ENCODE peak calls at places on chromosomes 7 and 10, in nine cellular contexts. G is NCI-H1105; M is stimulated activated CD8-positive, alpha-beta memory T cell treated with anti-CD3 and anti-CD28 coated beads, Interleukin-12 subunit alpha, Interleukin-12 subunit beta, amount 100 ng/mL, for 1 hour; L is stimulated activated CD4-positive, alpha-beta T cell treated with anti-CD3 and anti-CD28 coated beads, Interleukin-1b, Interleukin-23, amount 100 ng/mL, for 24 hours; N is foreskin fibroblast; A is left ventricle myocardium superior; C is renal cortical epithelial cell; P is left cardiac atrium; K is GM10248. S is an unnamed sample.

GRCh38 chr7:51029586-51030230 is 247.0 kb upstream of the GRB10 start:
- DNase-seq in G (no peak), M (no peak), L (no peak), N (peak; percentile 83), A (no peak), C (peak; percentile 66), P (no peak), K (no peak), S (no peak)

GRCh38 chr10:90842710-90843109 is 15.1 kb downstream of the HTR7 start:
- DNase-seq in G (no peak), M (no peak), L (no peak), N (no peak), A (no peak), C (no peak), P (no peak), K (no peak), S (no peak)

GRCh38 chr10:43573250-43574034 is 974 bp downstream of the ZNF239 start:
- DNase-seq in G (no peak), M (no peak), L (no peak), N (peak; percentile 26), A (no peak), C (no peak), P (no peak), K (no peak), S (no peak)

GRCh38 chr7:117322741-117323584 is at the start of gene WNT2:
- DNase-seq in G (peak; percentile 8), M (no peak), L (no peak), N (peak; percentile 12), A (no peak), C (no peak), P (no peak), K (no peak), S (no peak)

GRCh38 chr7:151923097-151923876 is 33.0 kb upstream of the GALNTL5 start:
- DNase-seq in G (no peak), M (no peak), L (no peak), N (no peak), A (no peak), C (no peak), P (no peak), K (no peak), S (no peak)

GRCh38 chr7:28093617-28094232 is 86.9 kb downstream of the JAZF1 start:
- DNase-seq in G (peak; percentile 79), M (peak; percentile 21), L (peak; percentile 32), N (peak; percentile 52), A (peak; percentile 75), C (peak; percentile 46), P (peak; percentile 68), K (peak; percentile 29), S (peak; percentile 79)

GRCh38 chr10:128843972-128844371 is 623.1 kb upstream of the MGMT start:
- DNase-seq in G (peak; percentile 20), M (no peak), L (no peak), N (no peak), A (no peak), C (peak; percentile 15), P (no peak), K (no peak), S (no peak)

GRCh38 chr10:123993534-123994416 is 99.6 kb downstream of the CHST15 start:
- DNase-seq in G (no peak), M (no peak), L (no peak), N (no peak), A (no peak), C (no peak), P (no peak), K (peak; percentile 14), S (no peak)

GRCh38 chr7:21425290-21425689 is 2.6 kb upstream of the SP4 start:
- DNase-seq in G (no peak), M (no peak), L (no peak), N (no peak), A (no peak), C (no peak), P (no peak), K (no peak), S (no peak)

GRCh38 chr10:21208666-21209316 is 311.7 kb upstream of the NEBL start:
- DNase-seq in G (no peak), M (no peak), L (no peak), N (no peak), A (no peak), C (peak; percentile 5), P (no peak), K (no peak), S (no peak)

GRCh38 chr10:15877836-15878576 is 17.7 kb upstream of the MINDY3 start:
- DNase-seq in G (no peak), M (no peak), L (no peak), N (no peak), A (no peak), C (no peak), P (no peak), K (no peak), S (no peak)

GRCh38 chr10:52486840-52487611 is 172.9 kb downstream of the DKK1 start:
- DNase-seq in G (no peak), M (no peak), L (no peak), N (peak; percentile 89), A (no peak), C (peak; percentile 85), P (no peak), K (no peak), S (no peak)

GRCh38 chr10:71473671-71474599 is 77.2 kb downstream of the CDH23 start:
- DNase-seq in G (no peak), M (no peak), L (no peak), N (no peak), A (peak; percentile 80), C (no peak), P (no peak), K (no peak), S (peak; percentile 77)

GRCh38 chr10:34104829-34105572 is 710.1 kb downstream of the PARD3 start:
- DNase-seq in G (no peak), M (no peak), L (no peak), N (no peak), A (no peak), C (peak; percentile 10), P (no peak), K (no peak), S (no peak)

GRCh38 chr10:119824299-119824698 is 48.3 kb downstream of the MCMBP start:
- DNase-seq in G (no peak), M (no peak), L (no peak), N (no peak), A (no peak), C (no peak), P (no peak), K (no peak), S (no peak)

GRCh38 chr10:16116404-16117304 is 256.3 kb upstream of the MINDY3 start:
- DNase-seq in G (no peak), M (no peak), L (no peak), N (no peak), A (no peak), C (peak; percentile 42), P (no peak), K (peak; percentile 21), S (no peak)

GRCh38 chr10:108358912-108359311 is 1194.4 kb upstream of the SORCS1 start:
- DNase-seq in G (no peak), M (no peak), L (no peak), N (peak; percentile 80), A (no peak), C (peak; percentile 96), P (no peak), K (peak; percentile 6), S (no peak)

GRCh38 chr10:87504307-87504666 is 406 bp upstream of the MINPP1 start:
- DNase-seq in G (no peak), M (no peak), L (no peak), N (no peak), A (no peak), C (no peak), P (no peak), K (no peak), S (no peak)

GRCh38 chr10:43199684-43200537 is 61.7 kb downstream of the CSGALNACT2 start:
- DNase-seq in G (no peak), M (no peak), L (no peak), N (no peak), A (no peak), C (no peak), P (no peak), K (no peak), S (no peak)

GRCh38 chr7:28811003-28811402 is 147.1 kb downstream of the TRIL start:
- DNase-seq in G (no peak), M (no peak), L (no peak), N (no peak), A (no peak), C (no peak), P (no peak), K (no peak), S (no peak)

GRCh38 chr7:150717821-150718420 is 1.5 kb downstream of the GIMAP1 start:
- DNase-seq in G (no peak), M (no peak), L (no peak), N (no peak), A (no peak), C (no peak), P (no peak), K (no peak), S (no peak)

GRCh38 chr7:36747969-36748574 is 23.8 kb upstream of the AOAH start:
- DNase-seq in G (no peak), M (no peak), L (no peak), N (no peak), A (no peak), C (peak; percentile 61), P (no peak), K (no peak), S (no peak)

GRCh38 chr10:99667108-99667751 is 7.9 kb downstream of the ENTPD7 start:
- DNase-seq in G (no peak), M (no peak), L (no peak), N (peak; percentile 83), A (no peak), C (peak; percentile 97), P (no peak), K (no peak), S (no peak)